ENCODE peak calls at places on chromosome 17, in five cellular contexts. D is A549, L is H1, M is uterus, I is aorta. G is an unnamed sample.

GRCh38 chr17:9247401-9247938 is 226.2 kb downstream of the NTN1 start:
- DNase-seq in D (no peak), L (no peak), M (no peak), I (peak; percentile 71), G (no peak)

GRCh38 chr17:67056746-67057490 is 12.6 kb downstream of the CACNG1 start:
- DNase-seq in D (no peak), L (peak; percentile 32), M (no peak), I (no peak), G (no peak)

GRCh38 chr17:83153681-83154310 is 74.4 kb downstream of the METRNL start:
- DNase-seq in D (no peak), L (no peak), M (no peak), I (peak; percentile 73), G (no peak)

GRCh38 chr17:5499790-5500189 is 13.4 kb downstream of the MIS12 start:
- DNase-seq in D (no peak), L (peak; percentile 62), M (peak; percentile 24), I (no peak), G (no peak)

GRCh38 chr17:18991531-18992315 is 12.8 kb downstream of the FAM83G start:
- DNase-seq in D (no peak), L (no peak), M (no peak), I (no peak), G (no peak)

GRCh38 chr17:36545093-36545464 is 360 bp downstream of the GGNBP2 start:
- DNase-seq in D (no peak), L (no peak), M (no peak), I (no peak), G (no peak)

GRCh38 chr17:65532491-65532890 is 29.0 kb downstream of the AXIN2 start:
- DNase-seq in D (no peak), L (no peak), M (no peak), I (no peak), G (no peak)

GRCh38 chr17:47286198-47286914 is 32.7 kb downstream of the ITGB3 start:
- DNase-seq in D (no peak), L (no peak), M (no peak), I (no peak), G (no peak)

GRCh38 chr17:83171661-83172060 is 92.3 kb downstream of the METRNL start:
- DNase-seq in D (no peak), L (peak; percentile 40), M (no peak), I (peak; percentile 72), G (peak; percentile 15)

GRCh38 chr17:3879181-3879580 is 13.7 kb downstream of the CAMKK1 start:
- DNase-seq in D (no peak), L (no peak), M (no peak), I (no peak), G (peak; percentile 51)

GRCh38 chr17:42699415-42699740 is 17.0 kb downstream of the CNTNAP1 start:
- DNase-seq in D (no peak), L (no peak), M (no peak), I (no peak), G (no peak)

GRCh38 chr17:42698736-42699414 is 16.5 kb downstream of the CNTNAP1 start:
- DNase-seq in D (no peak), L (no peak), M (peak; percentile 86), I (peak; percentile 72), G (peak; percentile 27)

GRCh38 chr17:42704495-42705494 is 22.5 kb downstream of the CNTNAP1 start:
- DNase-seq in D (no peak), L (no peak), M (no peak), I (no peak), G (no peak)

GRCh38 chr17:42700890-42701289 is 18.6 kb downstream of the CNTNAP1 start:
- DNase-seq in D (no peak), L (no peak), M (no peak), I (peak; percentile 38), G (no peak)

GRCh38 chr17:42702446-42702845 is 20.1 kb downstream of the CNTNAP1 start:
- DNase-seq in D (no peak), L (no peak), M (no peak), I (no peak), G (no peak)
- H3K4me1 ChIP-seq in D (peaks cover 6% of the 10 kb centered on the region), L (peaks cover 2% of the 10 kb centered on the region), M (peaks cover 9% of the 10 kb centered on the region), I (no peaks in the 10 kb centered on the region), G (no peaks in the 10 kb centered on the region)

DNA sequence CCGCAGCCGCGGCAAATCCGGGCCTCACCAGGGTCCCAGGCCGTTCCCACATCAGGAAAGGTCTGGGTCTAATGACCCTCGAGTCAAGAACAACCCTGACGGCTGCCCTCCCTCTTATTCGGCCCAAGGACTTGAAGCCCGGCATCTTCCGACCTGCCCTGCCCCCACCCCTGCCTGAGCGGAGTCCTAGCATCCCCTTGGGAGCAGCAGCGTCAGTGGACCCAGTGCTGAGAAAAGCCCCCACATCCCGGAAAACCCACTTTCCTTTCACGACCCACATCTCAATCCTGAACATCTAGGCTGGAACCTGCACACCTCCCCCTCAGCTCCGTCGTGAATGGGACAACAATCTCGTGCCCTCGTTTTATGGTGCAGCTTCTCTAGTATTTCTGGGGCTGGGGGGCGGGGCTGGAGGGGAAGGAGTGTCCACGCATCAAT is 796 bp downstream of the TMEM88 start:
- DNase-seq in D (no peak), L (no peak), M (peak; percentile 36), I (peak; percentile 82), G (no peak)
- H3K27ac ChIP-seq in D (no peak overlapping the region), L (no peak overlapping the region), M (peak overlapping the region; percentile 90), I (no peak overlapping the region), G (peak overlapping the region; percentile 95)

GRCh38 chr17:45895969-45896793 is 1.8 kb downstream of the MAPT start:
- DNase-seq in D (peak; percentile 45), L (peak; percentile 60), M (no peak), I (peak; percentile 73), G (no peak)
- H3K4me3 ChIP-seq in D (peak overlapping the region; percentile 69), L (peak overlapping the region; percentile 50), M (no peak overlapping the region), I (peak overlapping the region; percentile 68), G (no peak overlapping the region)

GRCh38 chr17:81307636-81308035 is 12.5 kb upstream of the SLC38A10 start:
- DNase-seq in D (no peak), L (no peak), M (no peak), I (no peak), G (no peak)
- H3K4me1 ChIP-seq in D (peaks cover 42% of the 10 kb centered on the region), L (peaks cover 18% of the 10 kb centered on the region), M (peaks cover 12% of the 10 kb centered on the region), I (no peaks in the 10 kb centered on the region), G (peaks cover 8% of the 10 kb centered on the region)

GRCh38 chr17:59462385-59462784 is 103.0 kb upstream of the DHX40 start:
- DNase-seq in D (no peak), L (no peak), M (no peak), I (no peak), G (no peak)
- H3K27ac ChIP-seq in D (no peak overlapping the region), L (no peak overlapping the region), M (no peak overlapping the region), I (no peak overlapping the region), G (no peak overlapping the region)

GRCh38 chr17:56528636-56529170 is 64.8 kb upstream of the NOG start:
- DNase-seq in D (no peak), L (no peak), M (no peak), I (no peak), G (no peak)

GRCh38 chr17:56536766-56537165 is 56.7 kb upstream of the NOG start:
- DNase-seq in D (no peak), L (no peak), M (no peak), I (no peak), G (no peak)

GRCh38 chr17:56532926-56533325 is 60.6 kb upstream of the NOG start:
- DNase-seq in D (no peak), L (no peak), M (no peak), I (no peak), G (no peak)
- H3K4me3 ChIP-seq in D (no peak overlapping the region), L (no peak overlapping the region), M (no peak overlapping the region), I (no peak overlapping the region), G (no peak overlapping the region)

DNA sequence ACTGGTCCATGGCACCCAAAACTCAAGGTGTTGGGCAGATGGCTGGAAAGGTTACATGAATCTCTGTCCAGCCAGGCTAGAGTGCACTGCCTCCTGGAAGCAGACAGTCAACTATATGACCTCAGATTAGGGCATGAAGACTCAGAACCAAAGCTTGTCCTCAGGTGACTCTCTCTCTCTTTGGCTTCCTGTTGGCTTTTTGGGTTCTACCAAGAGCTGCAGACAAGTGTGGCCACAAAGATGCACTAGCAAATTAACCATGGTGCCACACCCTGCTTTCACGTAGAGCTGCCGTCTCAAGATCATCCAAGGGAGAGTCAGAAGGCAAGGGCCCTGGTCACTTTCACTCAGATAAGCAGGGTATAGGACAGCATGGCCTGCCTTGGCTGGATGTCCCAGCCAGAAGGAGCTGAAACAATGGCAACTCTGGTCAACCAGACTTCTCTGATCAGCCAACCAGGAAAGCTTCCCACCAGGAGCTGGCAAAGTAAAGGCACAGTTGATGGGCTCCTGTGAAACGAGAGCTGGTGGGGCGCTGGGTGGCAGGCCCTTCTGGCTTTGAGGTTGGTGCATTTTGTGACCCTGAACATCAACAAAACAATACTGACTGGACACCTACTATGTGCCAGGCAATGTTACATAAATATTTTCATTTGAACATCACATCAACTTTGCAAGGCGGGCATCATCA is 31.9 kb downstream of the CUEDC1 start:
- DNase-seq in D (no peak), L (no peak), M (no peak), I (no peak), G (no peak)
- H3K4me1 ChIP-seq in D (peaks cover 66% of the 10 kb centered on the region), L (peaks cover 9% of the 10 kb centered on the region), M (peaks cover 24% of the 10 kb centered on the region), I (peaks cover 2% of the 10 kb centered on the region), G (peaks cover 17% of the 10 kb centered on the region)

DNA sequence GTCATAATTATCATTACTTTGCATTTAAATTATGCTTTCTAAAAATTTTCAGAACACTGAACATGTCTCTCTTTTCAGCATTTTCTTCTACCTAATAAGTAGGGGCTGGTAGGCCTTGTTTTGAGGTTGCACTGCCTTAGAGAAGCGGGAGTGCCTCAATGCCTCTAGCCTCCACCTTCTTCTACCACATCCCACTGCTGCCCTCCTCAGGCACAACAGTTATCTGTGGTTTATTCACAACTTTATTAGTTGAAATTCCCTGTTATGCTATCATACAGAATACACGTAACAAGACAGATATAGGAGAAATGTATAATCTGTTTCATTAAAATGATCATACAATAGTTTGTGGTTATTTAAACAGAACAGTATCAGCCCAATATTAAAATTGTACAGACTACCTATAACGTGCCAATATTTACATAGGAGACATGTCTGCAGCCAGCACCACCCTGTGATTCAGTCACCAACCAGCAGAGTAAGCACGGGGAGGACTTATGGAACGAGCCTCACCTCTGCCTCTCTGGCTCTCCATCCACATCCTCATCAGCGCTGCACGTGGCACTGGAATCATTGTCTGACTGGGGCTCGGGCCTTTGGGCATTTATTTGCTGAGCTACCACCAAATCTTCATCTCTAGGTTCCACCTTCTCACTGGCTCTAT is 101.2 kb downstream of the TTC19 start:
- DNase-seq in D (no peak), L (no peak), M (no peak), I (no peak), G (no peak)
- H3K27ac ChIP-seq in D (no peak overlapping the region), L (no peak overlapping the region), M (no peak overlapping the region), I (no peak overlapping the region), G (no peak overlapping the region)